ENCODE peak calls at places on chromosome 16, in six cellular contexts. M, X, H, B, O and S are unnamed samples.
A peak's percentile ranks its signal among the peaks of the same experiment; 100 is the strongest.

GRCh38 chr16:52770828-52771227 is 223.9 kb upstream of the TOX3 start:
- DNase-seq in X (no peak), M (no peak), B (no peak), H (no peak), O (peak; percentile 24), S (peak; percentile 48)

GRCh38 chr16:86511317-86512161 is 1.2 kb downstream of the FOXF1 start:
- DNase-seq in X (no peak), H (no peak), O (no peak), M (no peak), B (no peak), S (no peak)

GRCh38 chr16:75256059-75256870 is 4.8 kb upstream of the BCAR1 start:
- DNase-seq in O (peak; percentile 64), X (no peak), H (no peak), M (peak; percentile 45), B (no peak), S (no peak)

GRCh38 chr16:65336169-65336568 is 214.3 kb upstream of the CDH11 start:
- DNase-seq in H (no peak), B (no peak), X (no peak), M (no peak), O (no peak), S (no peak)

GRCh38 chr16:73062640-73063283 is 14.8 kb upstream of the ZFHX3 start:
- DNase-seq in O (no peak), H (no peak), X (no peak), M (no peak), B (no peak), S (no peak)

GRCh38 chr16:87918866-87919680 is 17.3 kb downstream of the CA5A start:
- DNase-seq in X (no peak), M (peak; percentile 15), H (no peak), B (no peak), O (no peak), S (no peak)

GRCh38 chr16:414395-415169 is 10.9 kb upstream of the RAB11FIP3 start:
- DNase-seq in H (peak; percentile 65), B (no peak), O (no peak), M (no peak), X (no peak), S (no peak)

GRCh38 chr16:10880609-10881452 is 3.8 kb downstream of the CIITA start:
- DNase-seq in H (no peak), B (no peak), O (no peak), X (no peak), M (no peak), S (no peak)

GRCh38 chr16:89716493-89716892 is 4.2 kb downstream of the VPS9D1 start:
- DNase-seq in B (no peak), X (no peak), M (no peak), O (no peak), H (no peak), S (no peak)

GRCh38 chr16:28168991-28169554 is 42.7 kb downstream of the XPO6 start:
- DNase-seq in B (no peak), X (no peak), O (no peak), H (peak; percentile 25), M (no peak), S (no peak)

GRCh38 chr16:71974068-71974818 is 26.0 kb downstream of the PKD1L3 start:
- DNase-seq in B (no peak), M (no peak), H (no peak), X (no peak), O (no peak), S (no peak)

GRCh38 chr16:3608069-3608468 is 3.3 kb downstream of the SLX4 start:
- DNase-seq in H (no peak), O (no peak), X (no peak), B (no peak), M (no peak), S (no peak)

GRCh38 chr16:3611145-3611977 is at the start of gene SLX4:
- DNase-seq in O (peak; percentile 96), B (peak; percentile 58), M (peak; percentile 85), H (peak; percentile 68), X (peak; percentile 43), S (peak; percentile 88)

GRCh38 chr16:3607634-3608033 is 3.8 kb downstream of the SLX4 start:
- DNase-seq in H (no peak), O (no peak), X (no peak), B (no peak), M (no peak), S (no peak)

GRCh38 chr16:3610698-3611144 is 685 bp downstream of the SLX4 start:
- DNase-seq in M (no peak), B (no peak), H (no peak), X (no peak), O (peak; percentile 48), S (no peak)

GRCh38 chr16:3609895-3610697 is 1.3 kb downstream of the SLX4 start:
- DNase-seq in O (no peak), B (no peak), H (no peak), X (no peak), M (no peak), S (no peak)
- H3K4me3 ChIP-seq in O (no peak overlapping the region), B (peak overlapping the region; percentile 90), H (peak overlapping the region; percentile 95), X (peak overlapping the region; percentile 95), M (no peak overlapping the region), S (no peak overlapping the region)

GRCh38 chr16:83887088-83887487 is 11.8 kb upstream of the MLYCD start:
- DNase-seq in O (no peak), X (no peak), M (no peak), B (no peak), H (no peak), S (no peak)
- TF ChIP-seq CTCF in O (peak; percentile 41), X (no peak), M (no peak), B (peak; percentile 66), H (peak; percentile 40), S (no peak)

GRCh38 chr16:83685615-83686165 is 122.1 kb upstream of the HSBP1 start:
- DNase-seq in B (no peak), M (no peak), O (no peak), H (no peak), X (no peak), S (no peak)
- H3K4me1 ChIP-seq in B (no peaks in the 10 kb centered on the region), M (no peaks in the 10 kb centered on the region), O (no peaks in the 10 kb centered on the region), H (no peaks in the 10 kb centered on the region), X (peaks cover 22% of the 10 kb centered on the region), S (peaks cover 3% of the 10 kb centered on the region)

DNA sequence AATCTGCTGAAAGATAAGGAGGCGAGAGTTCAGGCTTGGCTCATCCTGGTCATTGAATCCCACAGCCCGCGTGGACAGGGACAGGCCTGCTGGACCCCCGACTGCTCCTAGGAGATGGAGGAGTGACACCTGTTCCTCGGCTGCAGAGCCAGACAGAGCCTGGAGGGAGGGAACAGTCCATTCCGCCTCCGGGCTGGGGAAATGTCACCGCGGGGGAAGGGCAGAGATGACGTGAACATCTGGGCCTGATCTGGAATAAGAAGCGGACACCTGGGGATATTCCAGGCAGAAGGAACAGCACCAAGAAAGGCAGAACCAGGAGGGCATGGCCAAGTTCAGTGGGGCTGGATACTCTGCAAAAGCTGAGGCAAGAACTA is 1.5 kb downstream of the ZNF747 start:
- DNase-seq in O (no peak), H (no peak), X (no peak), B (no peak), M (no peak), S (no peak)
- H3K4me3 ChIP-seq in O (peak overlapping the region; percentile 48), H (peak overlapping the region; percentile 73), X (no peak overlapping the region), B (no peak overlapping the region), M (no peak overlapping the region), S (no peak overlapping the region)

GRCh38 chr16:81600275-81600674 is 155.7 kb downstream of the CMIP start:
- DNase-seq in B (no peak), O (peak; percentile 80), M (no peak), H (peak; percentile 76), X (no peak), S (no peak)
- TF ChIP-seq CTCF in B (no peak), O (no peak), M (no peak), H (no peak), X (no peak), S (no peak)